ENCODE peak calls at places on chromosomes 16 and 17, in eight cellular contexts. U, B, A, W, T, D, G and F are unnamed samples.

GRCh38 chr17:40451420-40451819 is 8.2 kb downstream of the IGFBP4 start:
- DNase-seq in G (no peak), U (no peak), D (peak), B (peak), T (peak), A (peak), W (peak), F (peak)

GRCh38 chr17:28125530-28126382 is 83.3 kb downstream of the NLK start:
- DNase-seq in B (no peak), A (no peak), G (no peak), D (no peak), T (no peak), W (no peak), U (no peak), F (no peak)

GRCh38 chr17:50020841-50021599 is 26.0 kb upstream of the DLX3 start:
- DNase-seq in W (no peak), G (no peak), B (no peak), T (no peak), A (peak), D (no peak), U (no peak), F (no peak)

GRCh38 chr16:19295393-19295792 is 9.9 kb downstream of the CLEC19A start:
- DNase-seq in D (no peak), U (no peak), B (no peak), T (no peak), A (no peak), W (no peak), G (no peak), F (no peak)

GRCh38 chr17:41974658-41975057 is 8.1 kb downstream of the CNP start:
- DNase-seq in D (no peak), B (no peak), G (no peak), W (no peak), A (no peak), T (no peak), U (no peak), F (no peak)

GRCh38 chr16:89193021-89193575 is 7.2 kb downstream of the SLC22A31 start:
- DNase-seq in D (peak), T (peak), W (no peak), G (no peak), B (peak), U (peak), A (no peak), F (no peak)

GRCh38 chr16:23310217-23310616 is 8.1 kb downstream of the SCNN1B start:
- DNase-seq in D (no peak), A (no peak), W (no peak), G (no peak), T (no peak), U (no peak), B (no peak), F (no peak)

GRCh38 chr16:87017388-87018012 is 299.7 kb downstream of the C16orf95 start:
- DNase-seq in B (no peak), U (no peak), D (peak), G (no peak), W (no peak), T (peak), A (no peak), F (peak)

GRCh38 chr17:34312080-34312479 is 7.2 kb upstream of the CCL8 start:
- DNase-seq in G (no peak), A (no peak), T (peak), U (no peak), B (no peak), W (no peak), D (peak), F (peak)

GRCh38 chr17:1714980-1715802 is 5.0 kb upstream of the TLCD2 start:
- DNase-seq in A (peak), D (peak), B (peak), G (no peak), W (peak), T (peak), U (no peak), F (peak)

GRCh38 chr17:40342575-40343058 is 21.9 kb downstream of the GJD3 start:
- DNase-seq in A (no peak), G (no peak), B (no peak), T (no peak), U (no peak), D (no peak), W (no peak), F (no peak)

GRCh38 chr17:31919802-31920525 is 16.8 kb upstream of the SUZ12 start:
- DNase-seq in A (no peak), D (peak), W (no peak), G (no peak), B (no peak), U (no peak), T (no peak), F (no peak)

GRCh38 chr16:58938856-58939255 is 204.7 kb upstream of the GOT2 start:
- DNase-seq in W (no peak), A (no peak), T (no peak), G (no peak), B (no peak), D (no peak), U (no peak), F (no peak)

GRCh38 chr16:67632415-67633172 is 12.3 kb upstream of the CARMIL2 start:
- DNase-seq in W (no peak), A (no peak), T (peak), B (no peak), D (peak), G (no peak), U (no peak), F (peak)

GRCh38 chr16:22304411-22304810 is 7.2 kb downstream of the POLR3E start:
- DNase-seq in U (no peak), A (no peak), D (no peak), T (no peak), B (no peak), G (no peak), W (no peak), F (no peak)

GRCh38 chr16:75591001-75591852 is 25.0 kb downstream of the GABARAPL2 start:
- DNase-seq in A (peak), W (no peak), T (peak), U (no peak), G (no peak), B (no peak), D (peak), F (peak)
- H3K4me3 ChIP-seq in A (no peak), W (peak), T (no peak), U (no peak), G (no peak), B (no peak), D (peak), F (no peak)

GRCh38 chr17:74351552-74352210 is 10.0 kb downstream of the BTBD17 start:
- DNase-seq in D (no peak), B (no peak), A (no peak), W (no peak), T (no peak), U (peak), G (no peak), F (no peak)
- TF ChIP-seq CTCF in D (no peak), B (no peak), A (no peak), W (no peak), T (no peak), U (no peak), G (no peak), F (no peak)

GRCh38 chr17:65559802-65560627 is 1.4 kb downstream of the AXIN2 start:
- DNase-seq in G (no peak), T (no peak), B (peak), U (no peak), W (no peak), D (peak), A (no peak), F (no peak)
- H3K4me3 ChIP-seq in G (peak), T (peak), B (peak), U (no peak), W (no peak), D (peak), A (peak), F (peak)

DNA sequence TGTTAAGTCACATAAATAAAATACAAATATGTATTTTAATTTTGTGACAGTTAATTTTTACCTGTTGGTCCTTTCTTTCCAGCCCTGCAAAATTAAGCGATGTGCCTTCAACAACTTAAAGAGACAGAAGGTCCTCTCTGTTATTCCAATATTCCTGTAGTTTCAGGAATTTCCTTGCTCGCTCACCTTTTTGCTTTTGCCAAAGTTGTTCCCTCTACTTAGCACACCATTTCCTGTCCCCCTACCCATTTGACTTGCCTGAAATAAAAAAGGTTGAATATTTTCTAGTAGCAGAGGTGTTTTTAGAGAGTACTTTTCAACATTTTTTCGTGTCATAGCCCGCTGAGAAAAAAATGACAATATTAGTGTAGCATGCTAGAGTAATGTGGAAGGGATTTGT is 556 bp upstream of the MYH2 start:
- DNase-seq in G (no peak), A (no peak), B (no peak), T (no peak), D (no peak), U (no peak), W (no peak), F (no peak)
- TF ChIP-seq CTCF in G (no peak), A (no peak), B (no peak), T (no peak), D (no peak), U (no peak), W (no peak), F (no peak)

GRCh38 chr16:3171855-3172593 is 16.0 kb upstream of the OR1F1 start:
- DNase-seq in U (no peak), T (peak), W (no peak), G (no peak), B (no peak), A (no peak), D (no peak), F (no peak)

GRCh38 chr16:3171181-3171854 is 16.7 kb upstream of the OR1F1 start:
- DNase-seq in T (no peak), W (no peak), B (no peak), G (no peak), A (no peak), D (no peak), U (no peak), F (no peak)

GRCh38 chr16:3173892-3174617 is 13.9 kb upstream of the OR1F1 start:
- DNase-seq in B (no peak), W (no peak), G (no peak), U (no peak), D (no peak), T (no peak), A (no peak), F (no peak)

GRCh38 chr16:3175157-3176153 is 12.5 kb upstream of the OR1F1 start:
- DNase-seq in G (no peak), A (no peak), D (no peak), B (no peak), U (no peak), W (no peak), T (no peak), F (no peak)

GRCh38 chr16:3174618-3175148 is 13.3 kb upstream of the OR1F1 start:
- DNase-seq in D (no peak), B (no peak), G (no peak), U (no peak), T (no peak), W (no peak), A (no peak), F (no peak)
- H3K4me3 ChIP-seq in D (no peak), B (no peak), G (no peak), U (no peak), T (no peak), W (no peak), A (no peak), F (peak)

GRCh38 chr16:53789159-53789558 is 85.2 kb downstream of the FTO start:
- DNase-seq in B (no peak), U (no peak), D (peak), A (no peak), G (no peak), W (no peak), T (peak), F (peak)

GRCh38 chr16:53784312-53784711 is 80.4 kb downstream of the FTO start:
- DNase-seq in D (no peak), A (no peak), U (no peak), G (no peak), B (no peak), W (no peak), T (no peak), F (no peak)

GRCh38 chr16:53785044-53785443 is 81.1 kb downstream of the FTO start:
- DNase-seq in D (peak), W (no peak), A (no peak), B (no peak), G (no peak), U (no peak), T (peak), F (no peak)

GRCh38 chr16:53792161-53792951 is 88.4 kb downstream of the FTO start:
- DNase-seq in G (no peak), T (no peak), A (no peak), D (no peak), B (no peak), W (no peak), U (no peak), F (no peak)

DNA sequence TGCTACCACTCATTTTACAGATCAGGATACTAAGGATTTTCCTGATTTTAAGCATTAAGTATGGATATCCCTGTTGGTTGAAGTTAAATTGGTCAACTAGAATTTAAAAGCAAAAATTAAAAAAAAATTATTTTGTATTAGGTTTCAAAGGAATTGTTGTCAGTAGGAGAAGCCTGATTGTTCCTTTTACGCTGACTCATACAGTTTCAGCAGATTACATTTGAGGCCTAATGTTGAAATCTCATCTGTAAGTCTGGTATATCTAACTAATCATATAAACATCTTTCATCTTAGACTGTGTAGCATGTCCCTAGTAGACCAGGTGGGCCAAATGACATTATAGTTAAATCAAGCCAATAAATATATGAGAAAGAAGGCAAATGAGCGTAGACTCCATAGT is 83.5 kb downstream of the FTO start:
- DNase-seq in U (no peak), D (no peak), T (no peak), B (no peak), A (no peak), G (no peak), W (no peak), F (no peak)
- TF ChIP-seq CTCF in U (no peak), D (no peak), T (no peak), B (no peak), A (no peak), G (no peak), W (no peak), F (no peak)

GRCh38 chr17:78747479-78747878 is 34.6 kb downstream of the CYTH1 start:
- DNase-seq in D (no peak), U (no peak), W (no peak), T (peak), G (no peak), A (no peak), B (no peak), F (no peak)

GRCh38 chr17:78748730-78749317 is 33.2 kb downstream of the CYTH1 start:
- DNase-seq in G (peak), T (peak), B (peak), U (peak), A (peak), D (peak), W (peak), F (peak)

GRCh38 chr17:78746949-78747269 is 35.2 kb downstream of the CYTH1 start:
- DNase-seq in B (no peak), D (no peak), U (no peak), W (no peak), T (no peak), A (no peak), G (no peak), F (no peak)

GRCh38 chr17:78746263-78746948 is 35.7 kb downstream of the CYTH1 start:
- DNase-seq in A (no peak), T (no peak), D (no peak), G (peak), W (no peak), B (no peak), U (no peak), F (no peak)

GRCh38 chr17:78748048-78748729 is 33.9 kb downstream of the CYTH1 start:
- DNase-seq in D (no peak), U (peak), T (no peak), W (no peak), B (no peak), G (peak), A (no peak), F (peak)
- H3K4me3 ChIP-seq in D (no peak), U (no peak), T (no peak), W (no peak), B (peak), G (no peak), A (no peak), F (no peak)

GRCh38 chr16:10576390-10577304 is 3.8 kb downstream of the EMP2 start:
- DNase-seq in D (no peak), W (no peak), B (no peak), G (no peak), U (no peak), A (no peak), T (no peak), F (peak)

GRCh38 chr16:10577305-10578202 is 2.8 kb downstream of the EMP2 start:
- DNase-seq in B (no peak), G (no peak), W (no peak), U (no peak), T (peak), D (no peak), A (no peak), F (no peak)

GRCh38 chr16:10579575-10579964 is 828 bp downstream of the EMP2 start:
- DNase-seq in B (no peak), G (no peak), U (no peak), A (no peak), D (no peak), W (no peak), T (no peak), F (no peak)

GRCh38 chr16:10579965-10580918 is at the start of gene EMP2:
- DNase-seq in D (peak), W (peak), U (no peak), G (peak), A (peak), B (peak), T (peak), F (peak)

GRCh38 chr16:10578474-10579316 is 1.7 kb downstream of the EMP2 start:
- DNase-seq in W (no peak), B (no peak), D (no peak), G (no peak), T (no peak), A (no peak), U (no peak), F (no peak)
- TF ChIP-seq CTCF in W (peak), B (no peak), D (no peak), G (peak), T (no peak), A (no peak), U (no peak), F (no peak)

GRCh38 chr16:27174007-27174406 is 29.3 kb upstream of the KDM8 start:
- DNase-seq in T (no peak), U (no peak), W (no peak), B (no peak), G (peak), A (no peak), D (no peak), F (no peak)
- H3K4me3 ChIP-seq in T (no peak), U (no peak), W (no peak), B (no peak), G (no peak), A (no peak), D (no peak), F (no peak)

DNA sequence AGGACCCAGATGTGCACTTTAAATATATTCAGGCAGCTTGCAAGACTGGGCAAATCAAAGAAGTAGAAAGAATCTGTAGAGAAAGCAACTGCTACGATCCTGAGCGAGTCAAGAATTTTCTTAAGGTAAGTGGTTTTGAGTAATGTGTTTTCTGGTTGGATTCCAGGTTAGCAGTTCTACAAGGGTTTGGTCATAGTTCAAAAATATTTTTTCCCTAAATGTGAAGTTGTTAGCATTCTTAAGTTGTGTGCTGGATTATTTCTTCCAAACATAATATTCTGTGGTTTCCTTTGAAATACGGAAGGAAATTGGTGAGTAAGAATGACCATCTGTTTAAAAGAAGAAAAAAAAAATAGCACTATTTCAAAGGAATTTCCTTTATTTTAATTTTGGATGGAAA is 38.4 kb downstream of the PTRH2 start:
- DNase-seq in D (peak), A (no peak), W (no peak), G (no peak), T (peak), U (no peak), B (no peak), F (peak)
- TF ChIP-seq CTCF in D (no peak), A (no peak), W (no peak), G (no peak), T (no peak), U (no peak), B (no peak), F (no peak)